ENCODE peak calls at places on chromosomes 7 and 10, in nine cellular contexts. R, Y, K, D, W, X, O, S and L are unnamed samples.

GRCh38 chr7:82039621-82040020 is 269.8 kb upstream of the HGF start:
- DNase-seq in W (no peak), X (no peak), R (no peak), D (no peak), Y (no peak), S (no peak), K (no peak), O (no peak), L (no peak)

GRCh38 chr7:130441408-130441854 is 615 bp upstream of the CEP41 start:
- DNase-seq in O (peak), K (no peak), R (no peak), Y (no peak), S (peak), X (peak), D (peak), W (no peak), L (no peak)

GRCh38 chr7:16849295-16850148 is 32.3 kb downstream of the AGR3 start:
- DNase-seq in Y (no peak), D (no peak), R (no peak), O (no peak), X (no peak), S (no peak), K (no peak), W (no peak), L (no peak)

GRCh38 chr10:93070378-93071176 is 3.1 kb upstream of the CYP26A1 start:
- DNase-seq in O (no peak), S (no peak), R (no peak), K (no peak), X (no peak), D (no peak), Y (no peak), W (no peak), L (no peak)

GRCh38 chr7:115748123-115748738 is 282.3 kb downstream of the TFEC start:
- DNase-seq in W (no peak), S (peak), Y (peak), R (peak), O (peak), D (peak), K (peak), X (no peak), L (no peak)

GRCh38 chr7:116271161-116271979 is 61.0 kb downstream of the TES start:
- DNase-seq in O (no peak), X (peak), S (no peak), W (no peak), D (no peak), R (no peak), Y (peak), K (peak), L (no peak)

GRCh38 chr10:11036424-11037011 is 18.8 kb downstream of the CELF2 start:
- DNase-seq in W (no peak), D (peak), S (no peak), O (no peak), K (peak), R (peak), X (peak), Y (peak), L (no peak)

GRCh38 chr7:75567948-75568595 is 76.0 kb downstream of the SPDYE5 start:
- DNase-seq in W (no peak), R (no peak), Y (no peak), X (no peak), D (no peak), O (no peak), S (no peak), K (no peak), L (no peak)

GRCh38 chr10:64316416-64316815 is 795.2 kb downstream of the REEP3 start:
- DNase-seq in W (no peak), D (no peak), S (no peak), O (no peak), R (no peak), K (no peak), X (no peak), Y (no peak), L (no peak)

GRCh38 chr10:98664329-98665042 is 217.8 kb upstream of the HPS1 start:
- DNase-seq in O (peak), S (peak), W (peak), K (peak), D (peak), Y (peak), R (peak), X (no peak), L (peak)

GRCh38 chr10:118330295-118331076 is 11.6 kb downstream of the FAM204A start:
- DNase-seq in W (no peak), K (no peak), R (no peak), X (no peak), Y (no peak), S (no peak), D (no peak), O (no peak), L (no peak)

GRCh38 chr7:2016761-2017482 is 215.8 kb downstream of the MAD1L1 start:
- DNase-seq in O (no peak), X (no peak), D (no peak), R (no peak), W (no peak), K (no peak), Y (no peak), S (no peak), L (no peak)

GRCh38 chr10:107409517-107409916 is 245.0 kb upstream of the SORCS1 start:
- DNase-seq in X (peak), O (peak), K (peak), R (no peak), Y (peak), D (peak), S (peak), W (no peak), L (no peak)

GRCh38 chr7:29349362-29349761 is 154.8 kb downstream of the CHN2 start:
- DNase-seq in O (no peak), D (peak), S (no peak), K (peak), X (no peak), R (no peak), Y (no peak), W (no peak), L (no peak)

GRCh38 chr7:20030915-20031362 is 186.2 kb downstream of the MACC1 start:
- DNase-seq in Y (peak), K (peak), S (peak), D (peak), O (peak), R (no peak), W (no peak), X (peak), L (no peak)

GRCh38 chr10:119304541-119304940 is 97.2 kb downstream of the GRK5 start:
- DNase-seq in Y (no peak), O (no peak), X (no peak), S (no peak), K (no peak), D (no peak), W (no peak), R (no peak), L (no peak)

GRCh38 chr10:75466886-75467285 is 35.5 kb downstream of the LRMDA start:
- DNase-seq in R (no peak), X (peak), K (peak), S (no peak), D (peak), O (no peak), Y (no peak), W (no peak), L (no peak)

GRCh38 chr10:21169271-21169670 is 272.2 kb upstream of the NEBL start:
- DNase-seq in W (no peak), D (no peak), Y (no peak), R (no peak), O (no peak), S (no peak), K (no peak), X (no peak), L (no peak)

GRCh38 chr7:19948160-19948559 is 174.7 kb upstream of the TMEM196 start:
- DNase-seq in R (no peak), O (no peak), Y (no peak), X (no peak), S (no peak), D (no peak), W (no peak), K (no peak), L (no peak)

GRCh38 chr10:30387646-30388243 is 38.7 kb upstream of the MTPAP start:
- DNase-seq in S (no peak), X (peak), R (no peak), Y (peak), O (no peak), W (no peak), D (peak), K (peak), L (no peak)

GRCh38 chr7:134419875-134420274 is 39.0 kb downstream of the AKR1B1 start:
- DNase-seq in K (peak), S (no peak), W (no peak), X (no peak), Y (no peak), O (peak), D (no peak), R (no peak), L (no peak)

GRCh38 chr7:66366701-66367100 is 161.6 kb downstream of the TPST1 start:
- DNase-seq in R (no peak), S (no peak), K (no peak), O (no peak), Y (no peak), W (no peak), D (no peak), X (no peak), L (no peak)

GRCh38 chr7:99551329-99551728 is 585 bp downstream of the FAM200A start:
- DNase-seq in S (no peak), X (no peak), Y (peak), R (no peak), W (no peak), K (no peak), D (no peak), O (no peak), L (peak)

GRCh38 chr7:31443457-31443856 is 70.4 kb upstream of the ITPRID1 start:
- DNase-seq in W (no peak), S (peak), D (peak), K (peak), O (peak), Y (peak), X (peak), R (no peak), L (peak)

GRCh38 chr10:51244739-51245138 is 170.5 kb downstream of the PRKG1 start:
- DNase-seq in R (no peak), X (peak), S (no peak), Y (peak), K (no peak), O (no peak), W (no peak), D (no peak), L (no peak)

GRCh38 chr10:97224483-97225435 is 39.0 kb upstream of the SLIT1 start:
- DNase-seq in W (no peak), X (peak), Y (no peak), K (no peak), R (no peak), S (no peak), D (no peak), O (no peak), L (no peak)

GRCh38 chr7:24141876-24142509 is 142.0 kb upstream of the NPY start:
- DNase-seq in O (no peak), S (no peak), X (no peak), K (peak), D (no peak), R (no peak), W (no peak), Y (no peak), L (no peak)

GRCh38 chr10:117360994-117361667 is 14.1 kb downstream of the PDZD8 start:
- DNase-seq in S (no peak), K (peak), D (peak), O (no peak), R (no peak), W (no peak), X (peak), Y (peak), L (no peak)

GRCh38 chr10:30581779-30582380 is 47.7 kb downstream of the LYZL2 start:
- DNase-seq in K (peak), D (peak), W (peak), X (peak), R (peak), O (no peak), S (peak), Y (peak), L (peak)

GRCh38 chr7:45511721-45512422 is 62.3 kb upstream of the ADCY1 start:
- DNase-seq in K (no peak), R (no peak), Y (no peak), S (no peak), X (no peak), W (no peak), D (peak), O (no peak), L (no peak)

GRCh38 chr7:749121-749520 is 22.0 kb upstream of the PRKAR1B start:
- DNase-seq in K (no peak), W (no peak), O (no peak), S (no peak), D (no peak), X (no peak), Y (peak), R (no peak), L (no peak)

GRCh38 chr10:18214692-18215563 is 74.7 kb downstream of the CACNB2 start:
- DNase-seq in Y (peak), D (peak), K (peak), X (no peak), O (peak), R (peak), S (peak), W (no peak), L (peak)

GRCh38 chr10:75105576-75106197 is 5.8 kb upstream of the SAMD8 start:
- DNase-seq in X (no peak), S (no peak), O (no peak), R (no peak), W (no peak), D (no peak), Y (no peak), K (no peak), L (no peak)

GRCh38 chr7:36677769-36678435 is 46.4 kb downstream of the AOAH start:
- DNase-seq in K (no peak), O (no peak), X (no peak), W (no peak), Y (no peak), S (no peak), R (no peak), D (no peak), L (no peak)

GRCh38 chr10:88108115-88108610 is 244.7 kb downstream of the PTEN start:
- DNase-seq in S (peak), R (no peak), W (no peak), X (no peak), D (no peak), Y (no peak), O (peak), K (peak), L (no peak)

GRCh38 chr10:70440296-70441160 is 953 bp downstream of the NODAL start:
- DNase-seq in Y (no peak), W (no peak), K (no peak), R (no peak), D (no peak), S (no peak), X (no peak), O (no peak), L (no peak)
- TF ChIP-seq CTCF in Y (no peak), W (no peak), K (no peak), R (no peak), D (no peak), S (no peak), X (no peak), O (no peak), L (no peak)

GRCh38 chr7:127252380-127252718 is 392 bp downstream of the GRM8 start:
- DNase-seq in W (no peak), S (no peak), R (no peak), X (no peak), O (no peak), Y (no peak), D (no peak), K (no peak), L (no peak)

GRCh38 chr7:127256326-127256725 is 3.6 kb upstream of the GRM8 start:
- DNase-seq in X (no peak), W (no peak), K (no peak), R (no peak), S (no peak), O (no peak), D (peak), Y (no peak), L (no peak)

GRCh38 chr7:127252736-127253288 is at the start of gene GRM8:
- DNase-seq in Y (peak), W (peak), K (no peak), R (no peak), S (no peak), X (peak), D (no peak), O (peak), L (peak)

GRCh38 chr7:127253289-127254162 is 785 bp upstream of the GRM8 start:
- DNase-seq in O (peak), R (no peak), X (peak), K (peak), D (peak), Y (peak), S (peak), W (peak), L (peak)

DNA sequence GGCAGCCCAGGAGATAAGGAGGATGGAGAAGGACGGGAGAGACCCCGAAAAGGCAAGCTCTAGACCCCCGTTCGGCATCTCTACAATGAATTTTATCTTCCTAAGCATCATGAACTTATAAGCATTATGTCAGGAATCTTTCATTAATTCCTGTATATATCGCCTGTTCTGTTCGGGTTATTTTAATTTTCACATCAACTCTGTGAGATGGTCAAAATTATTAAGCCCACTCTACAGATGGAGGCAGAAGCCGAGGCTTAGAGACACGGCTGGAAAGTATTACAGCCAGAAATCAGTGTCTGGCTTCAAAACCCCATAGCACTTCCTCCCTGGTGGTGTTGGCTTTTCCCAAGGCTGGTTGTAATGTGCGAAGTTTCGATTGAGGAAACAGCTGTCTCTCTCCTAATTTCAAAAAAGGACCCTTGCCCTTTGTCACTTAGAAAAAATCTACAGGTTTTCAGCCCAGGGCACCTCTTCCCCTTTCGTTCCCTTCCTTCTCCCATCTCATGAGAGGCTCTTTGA is 1.5 kb upstream of the GRM8 start:
- DNase-seq in O (no peak), X (no peak), Y (no peak), K (no peak), W (no peak), S (no peak), R (no peak), D (no peak), L (no peak)
- TF ChIP-seq CTCF in O (no peak), X (peak), Y (no peak), K (no peak), W (no peak), S (no peak), R (no peak), D (no peak), L (no peak)

DNA sequence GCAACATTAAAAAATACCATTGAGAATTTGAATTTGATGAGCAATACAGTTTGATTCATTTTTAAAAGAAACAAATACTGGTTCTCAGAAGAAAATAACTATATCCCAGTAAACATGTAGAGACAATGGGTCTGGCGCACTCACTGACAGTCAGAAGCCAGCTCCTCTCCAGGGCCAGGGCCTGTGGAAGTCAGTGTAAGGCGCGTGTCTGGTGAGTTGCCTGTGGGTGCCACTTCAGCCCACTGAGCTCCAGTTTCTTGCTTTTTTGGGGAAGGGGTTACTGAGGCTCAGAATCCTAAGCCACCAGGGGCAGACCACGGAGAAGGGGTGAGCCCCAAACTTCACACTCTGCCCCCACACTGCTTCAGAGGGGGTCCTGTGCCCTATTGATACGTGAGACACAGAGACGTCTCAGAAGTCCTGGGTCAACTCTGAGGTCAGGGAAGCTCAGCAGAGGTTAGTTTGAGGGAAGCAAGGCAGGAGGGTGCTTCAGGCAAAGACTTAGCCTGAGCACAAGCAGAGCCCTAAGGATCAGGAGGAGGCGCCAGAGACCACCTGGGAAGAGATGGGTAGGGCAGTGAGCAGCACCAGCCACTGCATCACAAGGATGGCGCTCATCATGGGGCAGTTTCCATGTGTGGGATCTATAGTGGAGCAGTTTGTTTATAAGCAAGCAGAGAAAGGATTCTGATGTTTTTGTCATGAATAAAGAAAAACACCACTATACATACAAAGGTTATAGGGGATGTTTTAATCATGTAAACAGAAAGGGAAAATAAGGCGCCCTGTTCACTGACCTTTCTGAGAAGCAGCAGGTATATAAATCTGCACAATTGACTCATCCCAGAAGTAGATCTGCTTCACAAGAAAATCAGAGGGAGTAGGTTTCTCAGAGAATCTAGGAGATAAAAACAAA is 95.7 kb downstream of the PKD1L1 start:
- DNase-seq in O (no peak), D (peak), W (no peak), R (no peak), K (peak), X (no peak), S (peak), Y (no peak), L (peak)
- TF ChIP-seq CTCF in O (peak), D (no peak), W (no peak), R (peak), K (no peak), X (no peak), S (peak), Y (peak), L (peak)

GRCh38 chr7:121000091-121000983 is 11.8 kb downstream of the CPED1 start:
- DNase-seq in X (peak), O (peak), R (no peak), S (no peak), W (no peak), Y (peak), K (no peak), D (no peak), L (no peak)
- TF ChIP-seq CTCF in X (no peak), O (no peak), R (no peak), S (no peak), W (no peak), Y (no peak), K (no peak), D (no peak), L (no peak)

DNA sequence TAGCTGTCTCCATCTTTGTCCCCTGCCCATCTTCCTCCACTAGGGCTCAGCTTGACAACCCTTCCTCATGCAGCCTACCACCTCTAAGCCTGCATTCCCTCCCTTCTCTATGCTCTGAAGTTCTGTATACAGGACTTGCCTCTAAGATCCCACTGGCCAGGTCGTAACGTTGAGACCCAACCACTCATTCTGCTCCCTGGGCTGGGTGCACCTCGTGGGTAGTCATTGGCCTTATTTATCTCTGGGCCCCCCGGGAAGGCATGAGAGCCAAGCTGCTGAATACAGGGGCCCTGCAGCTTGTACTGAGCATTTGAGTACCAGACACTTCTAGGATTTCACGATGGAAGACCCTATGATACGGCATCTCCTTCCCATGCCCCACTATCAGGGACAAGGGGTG is 31.2 kb downstream of the MYL10 start:
- DNase-seq in D (no peak), S (no peak), O (no peak), R (no peak), W (no peak), Y (no peak), K (no peak), X (no peak), L (no peak)
- TF ChIP-seq CTCF in D (no peak), S (no peak), O (no peak), R (no peak), W (no peak), Y (no peak), K (no peak), X (no peak), L (no peak)

GRCh38 chr10:1156616-1156886 is 100.4 kb downstream of the WDR37 start:
- DNase-seq in Y (no peak), X (no peak), D (no peak), K (no peak), R (no peak), W (no peak), O (no peak), S (no peak), L (no peak)

GRCh38 chr10:1155791-1156615 is 99.8 kb downstream of the WDR37 start:
- DNase-seq in Y (no peak), R (no peak), W (no peak), K (no peak), X (no peak), D (no peak), S (no peak), O (no peak), L (no peak)

GRCh38 chr10:1157615-1157933 is 101.4 kb downstream of the WDR37 start:
- DNase-seq in S (no peak), K (no peak), O (no peak), R (no peak), X (no peak), Y (no peak), D (no peak), W (no peak), L (no peak)

GRCh38 chr10:1158066-1158465 is 101.9 kb downstream of the WDR37 start:
- DNase-seq in W (no peak), X (no peak), Y (no peak), D (no peak), K (no peak), R (no peak), O (no peak), S (no peak), L (no peak)

GRCh38 chr10:1156921-1157614 is 100.9 kb downstream of the WDR37 start:
- DNase-seq in W (no peak), K (no peak), X (no peak), Y (no peak), R (no peak), D (no peak), S (no peak), O (no peak), L (no peak)
- TF ChIP-seq CTCF in W (no peak), K (no peak), X (no peak), Y (no peak), R (no peak), D (no peak), S (no peak), O (no peak), L (no peak)

GRCh38 chr10:100728928-100729876 is 16.2 kb upstream of the PAX2 start:
- DNase-seq in Y (no peak), S (peak), D (peak), W (no peak), R (no peak), K (no peak), X (no peak), O (no peak), L (no peak)
- TF ChIP-seq CTCF in Y (peak), S (peak), D (peak), W (no peak), R (peak), K (no peak), X (peak), O (peak), L (peak)